ENCODE peak calls at places on chromosome 1, in nine cellular contexts. One of them, this sample, is unnamed.

GRCh38 chr1:48776400-48777218 is at the start of gene BEND5:
- DNase-seq in GM13977: no peak
- DNase-seq in H9: peak
- DNase-seq in A549: no peak
- DNase-seq in mucosa of descending colon: peak
- DNase-seq in HepG2: no peak
- DNase-seq in CD8-positive, alpha-beta T cell: peak
- DNase-seq in GM06990: no peak
- DNase-seq in cardiac fibroblast: peak
- DNase-seq in this sample: peak

GRCh38 chr1:45306319-45306718 is 20.4 kb upstream of the HPDL start:
- DNase-seq in GM13977: peak
- DNase-seq in H9: no peak
- DNase-seq in A549: no peak
- DNase-seq in mucosa of descending colon: no peak
- DNase-seq in HepG2: no peak
- DNase-seq in CD8-positive, alpha-beta T cell: no peak
- DNase-seq in GM06990: peak
- DNase-seq in cardiac fibroblast: no peak
- DNase-seq in this sample: no peak

GRCh38 chr1:235287208-235287882 is 40.6 kb downstream of the ARID4B start:
- DNase-seq in GM13977: no peak
- DNase-seq in H9: no peak
- DNase-seq in A549: no peak
- DNase-seq in mucosa of descending colon: no peak
- DNase-seq in HepG2: no peak
- DNase-seq in CD8-positive, alpha-beta T cell: no peak
- DNase-seq in GM06990: no peak
- DNase-seq in cardiac fibroblast: no peak
- DNase-seq in this sample: no peak

GRCh38 chr1:100028765-100029164 is 59.0 kb downstream of the SLC35A3 start:
- DNase-seq in GM13977: no peak
- DNase-seq in H9: no peak
- DNase-seq in A549: no peak
- DNase-seq in mucosa of descending colon: no peak
- DNase-seq in HepG2: no peak
- DNase-seq in CD8-positive, alpha-beta T cell: no peak
- DNase-seq in GM06990: no peak
- DNase-seq in cardiac fibroblast: no peak
- DNase-seq in this sample: no peak

GRCh38 chr1:157495285-157495684 is 57.0 kb downstream of the FCRL5 start:
- DNase-seq in GM13977: no peak
- DNase-seq in H9: no peak
- DNase-seq in A549: no peak
- DNase-seq in mucosa of descending colon: no peak
- DNase-seq in HepG2: no peak
- DNase-seq in CD8-positive, alpha-beta T cell: no peak
- DNase-seq in GM06990: no peak
- DNase-seq in cardiac fibroblast: no peak
- DNase-seq in this sample: no peak

GRCh38 chr1:9455487-9456237 is 83.6 kb upstream of the SLC25A33 start:
- DNase-seq in GM13977: peak
- DNase-seq in H9: peak
- DNase-seq in A549: peak
- DNase-seq in mucosa of descending colon: peak
- DNase-seq in HepG2: peak
- DNase-seq in CD8-positive, alpha-beta T cell: peak
- DNase-seq in GM06990: peak
- DNase-seq in cardiac fibroblast: peak
- DNase-seq in this sample: peak

GRCh38 chr1:47225430-47226100 is 6.5 kb downstream of the TAL1 start:
- DNase-seq in GM13977: no peak
- DNase-seq in H9: no peak
- DNase-seq in A549: no peak
- DNase-seq in mucosa of descending colon: no peak
- DNase-seq in HepG2: no peak
- DNase-seq in CD8-positive, alpha-beta T cell: no peak
- DNase-seq in GM06990: no peak
- DNase-seq in cardiac fibroblast: no peak
- DNase-seq in this sample: no peak

GRCh38 chr1:208162903-208163302 is 81.3 kb downstream of the PLXNA2 start:
- DNase-seq in GM13977: no peak
- DNase-seq in H9: no peak
- DNase-seq in A549: no peak
- DNase-seq in mucosa of descending colon: peak
- DNase-seq in HepG2: no peak
- DNase-seq in CD8-positive, alpha-beta T cell: no peak
- DNase-seq in GM06990: no peak
- DNase-seq in cardiac fibroblast: no peak
- DNase-seq in this sample: no peak

GRCh38 chr1:115677172-115677542 is 35.4 kb downstream of the VANGL1 start:
- DNase-seq in GM13977: peak
- DNase-seq in H9: no peak
- DNase-seq in A549: no peak
- DNase-seq in mucosa of descending colon: no peak
- DNase-seq in HepG2: no peak
- DNase-seq in CD8-positive, alpha-beta T cell: no peak
- DNase-seq in GM06990: no peak
- DNase-seq in cardiac fibroblast: peak
- DNase-seq in this sample: no peak

GRCh38 chr1:109402025-109402424 is 4.3 kb upstream of the SORT1 start:
- DNase-seq in GM13977: no peak
- DNase-seq in H9: no peak
- DNase-seq in A549: no peak
- DNase-seq in mucosa of descending colon: no peak
- DNase-seq in HepG2: no peak
- DNase-seq in CD8-positive, alpha-beta T cell: no peak
- DNase-seq in GM06990: no peak
- DNase-seq in cardiac fibroblast: no peak
- DNase-seq in this sample: no peak

GRCh38 chr1:92951141-92951582 is 10.1 kb downstream of the DIPK1A start:
- DNase-seq in GM13977: no peak
- DNase-seq in H9: no peak
- DNase-seq in A549: peak
- DNase-seq in mucosa of descending colon: peak
- DNase-seq in HepG2: peak
- DNase-seq in CD8-positive, alpha-beta T cell: no peak
- DNase-seq in GM06990: peak
- DNase-seq in cardiac fibroblast: peak
- DNase-seq in this sample: no peak

GRCh38 chr1:202133016-202133415 is 10.3 kb downstream of the GPR37L1 start:
- DNase-seq in GM13977: no peak
- DNase-seq in H9: no peak
- DNase-seq in A549: no peak
- DNase-seq in mucosa of descending colon: no peak
- DNase-seq in HepG2: no peak
- DNase-seq in CD8-positive, alpha-beta T cell: no peak
- DNase-seq in GM06990: no peak
- DNase-seq in cardiac fibroblast: no peak
- DNase-seq in this sample: no peak

GRCh38 chr1:115433483-115433882 is 95.4 kb upstream of the NGF start:
- DNase-seq in GM13977: no peak
- DNase-seq in H9: no peak
- DNase-seq in A549: no peak
- DNase-seq in mucosa of descending colon: no peak
- DNase-seq in HepG2: no peak
- DNase-seq in CD8-positive, alpha-beta T cell: no peak
- DNase-seq in GM06990: no peak
- DNase-seq in cardiac fibroblast: peak
- DNase-seq in this sample: no peak

DNA sequence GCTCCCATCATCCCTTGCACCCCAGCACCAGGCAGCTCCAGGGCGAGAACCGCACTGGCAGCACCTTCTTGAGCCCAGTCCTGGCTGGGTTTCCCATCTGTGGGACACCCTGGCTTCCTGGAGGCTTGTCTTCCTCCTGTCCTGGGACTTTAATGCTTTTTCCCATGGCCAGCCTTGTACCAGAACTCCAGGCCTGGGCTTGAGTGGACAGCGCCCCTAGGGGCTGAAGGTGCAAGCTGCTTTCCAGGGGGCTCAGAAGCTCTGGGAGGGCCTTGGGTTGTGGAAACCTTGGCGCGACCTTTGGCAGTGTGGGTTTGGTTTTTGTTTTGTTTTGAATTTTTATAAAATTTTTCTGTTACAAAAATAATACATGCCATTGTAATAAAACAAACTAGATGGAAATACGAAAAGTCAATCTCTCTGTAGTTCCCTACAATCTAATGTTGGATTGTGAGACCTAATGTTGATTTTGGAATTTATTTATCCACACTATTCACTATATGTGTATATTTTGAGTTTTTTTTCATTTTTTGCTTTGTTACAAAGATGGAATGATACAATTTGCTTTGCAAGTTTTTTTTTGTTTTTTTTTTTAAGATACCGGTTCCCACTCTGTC is 33.8 kb upstream of the RPL11 start:
- DNase-seq in GM13977: peak
- DNase-seq in H9: peak
- DNase-seq in A549: peak
- DNase-seq in mucosa of descending colon: peak
- DNase-seq in HepG2: peak
- DNase-seq in CD8-positive, alpha-beta T cell: peak
- DNase-seq in GM06990: no peak
- DNase-seq in cardiac fibroblast: peak
- DNase-seq in this sample: no peak
- TF ChIP-seq CTCF in GM13977: peak
- TF ChIP-seq CTCF in H9: peak
- TF ChIP-seq CTCF in A549: peak
- TF ChIP-seq CTCF in mucosa of descending colon: peak
- TF ChIP-seq CTCF in HepG2: peak
- TF ChIP-seq CTCF in CD8-positive, alpha-beta T cell: peak
- TF ChIP-seq CTCF in GM06990: peak
- TF ChIP-seq CTCF in cardiac fibroblast: peak
- TF ChIP-seq CTCF in this sample: peak

GRCh38 chr1:161989108-161989507 is 34.6 kb downstream of the OLFML2B start:
- DNase-seq in GM13977: no peak
- DNase-seq in H9: no peak
- DNase-seq in A549: peak
- DNase-seq in mucosa of descending colon: no peak
- DNase-seq in HepG2: no peak
- DNase-seq in CD8-positive, alpha-beta T cell: no peak
- DNase-seq in GM06990: no peak
- DNase-seq in cardiac fibroblast: no peak
- DNase-seq in this sample: no peak
- TF ChIP-seq CTCF in GM13977: no peak
- TF ChIP-seq CTCF in H9: no peak
- TF ChIP-seq CTCF in A549: no peak
- TF ChIP-seq CTCF in mucosa of descending colon: no peak
- TF ChIP-seq CTCF in HepG2: no peak
- TF ChIP-seq CTCF in CD8-positive, alpha-beta T cell: no peak
- TF ChIP-seq CTCF in GM06990: no peak
- TF ChIP-seq CTCF in cardiac fibroblast: no peak
- TF ChIP-seq CTCF in this sample: no peak

GRCh38 chr1:78434351-78434750 is 56.4 kb upstream of the PTGFR start:
- DNase-seq in GM13977: no peak
- DNase-seq in H9: no peak
- DNase-seq in A549: no peak
- DNase-seq in mucosa of descending colon: no peak
- DNase-seq in HepG2: no peak
- DNase-seq in CD8-positive, alpha-beta T cell: no peak
- DNase-seq in GM06990: no peak
- DNase-seq in cardiac fibroblast: no peak
- DNase-seq in this sample: no peak
- TF ChIP-seq CTCF in GM13977: no peak
- TF ChIP-seq CTCF in H9: no peak
- TF ChIP-seq CTCF in A549: no peak
- TF ChIP-seq CTCF in mucosa of descending colon: no peak
- TF ChIP-seq CTCF in HepG2: no peak
- TF ChIP-seq CTCF in CD8-positive, alpha-beta T cell: no peak
- TF ChIP-seq CTCF in GM06990: no peak
- TF ChIP-seq CTCF in cardiac fibroblast: no peak
- TF ChIP-seq CTCF in this sample: no peak

GRCh38 chr1:28891256-28891655 is 23.1 kb upstream of the EPB41 start:
- DNase-seq in GM13977: no peak
- DNase-seq in H9: no peak
- DNase-seq in A549: no peak
- DNase-seq in mucosa of descending colon: no peak
- DNase-seq in HepG2: no peak
- DNase-seq in CD8-positive, alpha-beta T cell: no peak
- DNase-seq in GM06990: no peak
- DNase-seq in cardiac fibroblast: no peak
- DNase-seq in this sample: no peak

GRCh38 chr1:28890836-28891235 is 23.5 kb upstream of the EPB41 start:
- DNase-seq in GM13977: no peak
- DNase-seq in H9: no peak
- DNase-seq in A549: no peak
- DNase-seq in mucosa of descending colon: no peak
- DNase-seq in HepG2: no peak
- DNase-seq in CD8-positive, alpha-beta T cell: no peak
- DNase-seq in GM06990: no peak
- DNase-seq in cardiac fibroblast: no peak
- DNase-seq in this sample: no peak

GRCh38 chr1:28895896-28896608 is 18.3 kb upstream of the EPB41 start:
- DNase-seq in GM13977: no peak
- DNase-seq in H9: no peak
- DNase-seq in A549: no peak
- DNase-seq in mucosa of descending colon: no peak
- DNase-seq in HepG2: no peak
- DNase-seq in CD8-positive, alpha-beta T cell: no peak
- DNase-seq in GM06990: no peak
- DNase-seq in cardiac fibroblast: peak
- DNase-seq in this sample: no peak

GRCh38 chr1:28894785-28895184 is 19.6 kb upstream of the EPB41 start:
- DNase-seq in GM13977: no peak
- DNase-seq in H9: no peak
- DNase-seq in A549: no peak
- DNase-seq in mucosa of descending colon: no peak
- DNase-seq in HepG2: no peak
- DNase-seq in CD8-positive, alpha-beta T cell: no peak
- DNase-seq in GM06990: no peak
- DNase-seq in cardiac fibroblast: no peak
- DNase-seq in this sample: no peak

DNA sequence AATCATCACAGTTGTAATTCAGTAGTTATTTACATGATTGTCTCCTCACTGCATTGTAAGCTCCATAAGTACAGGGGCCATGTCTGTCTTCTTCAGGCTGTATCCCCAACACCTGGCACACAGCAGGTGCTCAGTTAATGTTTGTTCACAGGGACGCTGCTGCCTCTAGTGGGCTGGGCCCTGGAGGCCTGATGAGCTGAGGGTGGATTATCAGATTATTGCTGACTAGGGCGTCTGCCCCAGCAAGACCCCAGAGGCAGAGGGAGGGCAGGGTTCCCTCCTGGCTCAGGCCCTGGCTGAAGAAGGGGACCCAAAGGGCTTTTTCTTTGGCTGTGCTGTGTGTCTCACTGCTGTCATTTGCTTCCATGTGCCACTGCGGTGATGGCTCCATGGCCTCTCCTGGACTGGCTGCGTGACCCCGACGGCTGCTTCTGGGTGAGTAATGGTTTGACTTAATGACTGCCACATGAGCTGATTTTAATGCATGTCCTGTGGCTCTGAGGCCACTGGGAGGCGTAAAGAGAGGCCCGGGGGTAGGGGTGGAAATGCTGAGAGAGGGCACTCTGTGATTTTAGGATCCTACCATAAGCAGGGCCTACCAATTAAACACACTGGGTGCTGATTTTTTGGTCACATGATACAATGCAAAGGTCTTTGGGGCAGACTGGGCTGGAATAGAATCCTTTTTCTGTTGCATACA is 20.8 kb upstream of the EPB41 start:
- DNase-seq in GM13977: no peak
- DNase-seq in H9: peak
- DNase-seq in A549: no peak
- DNase-seq in mucosa of descending colon: no peak
- DNase-seq in HepG2: no peak
- DNase-seq in CD8-positive, alpha-beta T cell: peak
- DNase-seq in GM06990: no peak
- DNase-seq in cardiac fibroblast: peak
- DNase-seq in this sample: no peak
- TF ChIP-seq CTCF in GM13977: peak
- TF ChIP-seq CTCF in H9: peak
- TF ChIP-seq CTCF in A549: no peak
- TF ChIP-seq CTCF in mucosa of descending colon: no peak
- TF ChIP-seq CTCF in HepG2: peak
- TF ChIP-seq CTCF in CD8-positive, alpha-beta T cell: peak
- TF ChIP-seq CTCF in GM06990: peak
- TF ChIP-seq CTCF in cardiac fibroblast: peak
- TF ChIP-seq CTCF in this sample: peak